ENCODE peak calls at places on chromosomes 13 and 19, in six cellular contexts. B is Caco-2, H is H9, Q is AG04450, P is dorsolateral prefrontal cortex, Y is upper lobe of right lung. T is an unnamed sample.

GRCh38 chr19:46495789-46496099 is at the start of gene PNMA8B:
- DNase-seq in B (peak; percentile 19), H (peak; percentile 96), Y (peak; percentile 78), Q (no peak), P (peak; percentile 82), T (no peak)

GRCh38 chr19:30160996-30161655 is 211.1 kb upstream of the ZNF536 start:
- DNase-seq in H (no peak), P (no peak), B (no peak), Y (no peak), Q (no peak), T (no peak)

GRCh38 chr19:28905996-28906395 is 307.0 kb downstream of the UQCRFS1 start:
- DNase-seq in B (no peak), H (no peak), Y (no peak), P (no peak), Q (peak; percentile 1), T (no peak)

GRCh38 chr13:25980255-25980654 is 71.6 kb downstream of the SHISA2 start:
- DNase-seq in P (no peak), Y (no peak), B (peak; percentile 44), Q (no peak), H (peak; percentile 80), T (no peak)

GRCh38 chr19:55437410-55437809 is 5.7 kb downstream of the SHISA7 start:
- DNase-seq in P (no peak), Q (no peak), H (peak; percentile 88), B (peak; percentile 83), Y (peak; percentile 83), T (no peak)

GRCh38 chr13:34294483-34295129 is 476.7 kb downstream of the RFC3 start:
- DNase-seq in Y (no peak), H (no peak), B (no peak), Q (no peak), P (no peak), T (no peak)

GRCh38 chr13:77696006-77696862 is 1.3 kb upstream of the SLAIN1 start:
- DNase-seq in Q (no peak), H (no peak), P (no peak), Y (no peak), B (no peak), T (no peak)

GRCh38 chr13:50494110-50494509 is 349.4 kb downstream of the DLEU7 start:
- DNase-seq in H (no peak), Q (no peak), B (no peak), Y (no peak), P (no peak), T (no peak)

GRCh38 chr13:25778808-25779207 is 273.0 kb downstream of the SHISA2 start:
- DNase-seq in H (no peak), Y (no peak), P (no peak), B (no peak), Q (no peak), T (no peak)

GRCh38 chr13:32262619-32263018 is 52.5 kb downstream of the ZAR1L start:
- DNase-seq in Q (no peak), Y (no peak), H (no peak), P (no peak), B (no peak), T (no peak)

GRCh38 chr13:32887617-32888016 is 128.6 kb upstream of the KL start:
- DNase-seq in Y (no peak), P (no peak), H (no peak), Q (no peak), B (no peak), T (no peak)

GRCh38 chr19:30226464-30227070 is 145.6 kb upstream of the ZNF536 start:
- DNase-seq in H (no peak), B (no peak), Q (no peak), Y (no peak), P (peak; percentile 61), T (no peak)

GRCh38 chr19:33905937-33906577 is 109.4 kb downstream of the KCTD15 start:
- DNase-seq in Q (no peak), B (peak; percentile 87), P (no peak), Y (peak; percentile 91), H (peak; percentile 87), T (peak; percentile 16)

GRCh38 chr19:35388277-35389054 is 17.6 kb downstream of the GPR42 start:
- DNase-seq in H (no peak), P (no peak), B (no peak), Q (no peak), Y (no peak), T (no peak)

GRCh38 chr19:14835011-14835410 is at the start of the genes OR7A5 and OR7C1:
- DNase-seq in Y (no peak), B (no peak), Q (no peak), H (no peak), P (no peak), T (no peak)

GRCh38 chr13:43136940-43137574 is 113.7 kb downstream of the DNAJC15 start:
- DNase-seq in H (no peak), Y (no peak), Q (no peak), P (no peak), B (no peak), T (no peak)

GRCh38 chr13:43133792-43134191 is 110.4 kb downstream of the DNAJC15 start:
- DNase-seq in B (peak; percentile 29), P (no peak), Q (no peak), H (no peak), Y (no peak), T (no peak)

GRCh38 chr13:43132228-43132627 is 108.8 kb downstream of the DNAJC15 start:
- DNase-seq in Q (no peak), B (peak; percentile 75), Y (no peak), P (no peak), H (peak; percentile 77), T (no peak)

GRCh38 chr13:43132911-43133310 is 109.5 kb downstream of the DNAJC15 start:
- DNase-seq in B (no peak), H (no peak), P (no peak), Y (no peak), Q (no peak), T (no peak)

GRCh38 chr13:43134896-43135295 is 111.5 kb downstream of the DNAJC15 start:
- DNase-seq in H (no peak), Y (no peak), Q (no peak), P (no peak), B (no peak), T (no peak)
- TF ChIP-seq CTCF in H (no peak), Y (no peak), Q (no peak), P (no peak), B (no peak), T (no peak)

DNA sequence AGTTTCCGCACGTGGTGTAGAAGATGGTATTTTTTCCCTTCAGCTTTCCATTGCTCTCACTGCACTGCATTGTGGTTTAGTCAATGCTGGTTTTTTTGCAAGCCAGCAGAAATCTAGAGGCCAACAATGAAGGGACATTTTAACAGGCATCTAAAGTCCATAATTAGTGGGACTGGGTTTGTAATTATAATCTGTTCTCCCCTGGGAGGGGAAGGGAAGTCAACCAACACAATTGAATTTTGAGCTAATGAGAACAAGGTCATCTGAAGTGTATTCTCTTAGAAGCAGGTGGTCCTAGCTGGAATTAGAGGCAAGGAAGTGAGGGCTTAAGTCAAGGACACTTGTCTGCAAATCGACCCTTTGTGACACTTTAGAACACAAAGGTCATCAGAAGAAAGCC is 156.4 kb downstream of the MYO16 start:
- DNase-seq in B (no peak), Y (no peak), P (no peak), H (no peak), Q (no peak), T (no peak)
- TF ChIP-seq CTCF in B (no peak), Y (no peak), P (no peak), H (no peak), Q (no peak), T (no peak)

DNA sequence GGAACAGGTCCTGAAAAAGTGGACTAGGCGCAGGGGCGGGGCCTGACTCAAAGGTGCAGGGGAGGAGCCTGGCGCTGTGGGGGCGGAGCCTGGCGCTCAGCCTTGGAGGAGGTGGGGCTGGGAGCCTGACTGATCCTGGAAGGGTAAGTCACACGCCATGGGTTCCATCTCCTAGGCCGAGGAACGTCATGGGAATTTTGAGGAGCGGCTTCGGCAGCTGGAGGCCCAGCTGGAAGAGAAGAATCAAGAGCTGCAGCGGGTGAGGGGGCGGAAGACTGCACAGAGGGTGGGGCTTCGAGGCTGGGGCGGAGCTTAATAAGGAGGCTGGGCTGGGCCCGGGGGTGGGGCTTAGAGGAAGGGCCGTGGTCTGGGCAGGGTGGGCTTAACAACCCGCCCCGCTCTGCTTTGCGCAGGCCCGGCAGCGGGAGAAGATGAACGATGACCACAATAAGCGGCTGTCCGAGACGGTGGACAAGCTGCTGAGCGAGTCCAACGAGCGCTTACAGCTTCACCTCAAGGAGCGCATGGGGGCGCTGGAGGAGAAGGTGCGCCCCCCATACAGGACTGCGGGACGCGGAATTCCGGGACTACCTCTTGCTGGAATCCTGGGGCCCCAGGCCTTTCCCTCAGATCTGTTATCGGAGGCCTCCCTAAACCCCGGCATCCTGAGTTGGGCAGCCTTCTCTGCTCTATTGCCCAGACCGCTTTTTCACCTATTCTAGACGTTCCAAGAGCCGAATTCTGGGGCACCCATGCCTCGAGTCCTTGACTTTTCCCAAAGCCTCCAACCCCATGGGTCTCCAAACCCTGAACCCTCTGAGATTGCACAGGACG is 14.5 kb downstream of the PPFIA3 start:
- DNase-seq in Y (peak; percentile 91), B (no peak), H (peak; percentile 90), Q (no peak), P (no peak), T (no peak)
- TF ChIP-seq CTCF in Y (peak; percentile 7), B (no peak), H (no peak), Q (peak; percentile 23), P (no peak), T (no peak)

GRCh38 chr19:10295305-10295846 is 5.6 kb downstream of the ICAM5 start:
- DNase-seq in P (no peak), Q (no peak), B (no peak), Y (peak; percentile 89), H (peak; percentile 60), T (peak; percentile 59)

GRCh38 chr19:10295847-10296591 is 6.3 kb downstream of the ICAM5 start:
- DNase-seq in Y (no peak), Q (no peak), B (peak; percentile 60), H (peak; percentile 57), P (no peak), T (no peak)

GRCh38 chr19:10293637-10294367 is 4.0 kb downstream of the ICAM5 start:
- DNase-seq in Q (no peak), P (no peak), B (no peak), H (peak; percentile 32), Y (no peak), T (no peak)

GRCh38 chr19:10292789-10293636 is 3.3 kb downstream of the ICAM5 start:
- DNase-seq in B (no peak), Q (no peak), P (no peak), Y (no peak), H (peak; percentile 66), T (no peak)

DNA sequence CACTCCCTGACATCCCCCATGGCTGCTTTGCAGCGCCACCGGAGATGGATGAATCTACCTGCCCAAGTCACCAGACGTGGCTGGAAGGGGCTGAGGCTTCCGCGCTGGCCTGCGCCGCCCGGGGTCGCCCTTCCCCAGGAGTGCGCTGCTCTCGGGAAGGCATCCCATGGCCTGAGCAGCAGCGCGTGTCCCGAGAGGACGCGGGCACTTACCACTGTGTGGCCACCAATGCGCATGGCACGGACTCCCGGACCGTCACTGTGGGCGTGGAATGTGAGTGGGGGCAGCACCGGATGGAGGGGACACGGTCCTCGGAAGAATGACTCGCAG is 4.6 kb downstream of the ICAM5 start:
- DNase-seq in P (no peak), Y (no peak), H (peak; percentile 74), Q (no peak), B (no peak), T (no peak)
- TF ChIP-seq CTCF in P (no peak), Y (no peak), H (peak; percentile 59), Q (no peak), B (no peak), T (no peak)

T was measured in activated B cell treated with CpG ODN at 0.5 μM for 24 hours.